ENCODE peak calls at places on chromosome 16, in six cellular contexts. P, I, R, D, V and S are unnamed samples.

GRCh38 chr16:89132194-89133005 is 38.7 kb downstream of the ACSF3 start:
- DNase-seq in P (no peak), I (no peak), R (no peak), D (no peak), V (no peak), S (no peak)

GRCh38 chr16:56789360-56789759 is 59.4 kb downstream of the NUP93 start:
- DNase-seq in P (no peak), I (no peak), R (no peak), D (no peak), V (peak), S (no peak)

GRCh38 chr16:85570735-85571562 is 42.2 kb upstream of the GSE1 start:
- DNase-seq in P (no peak), I (peak), R (peak), D (peak), V (no peak), S (peak)

GRCh38 chr16:58836427-58836826 is 102.3 kb upstream of the GOT2 start:
- DNase-seq in P (no peak), I (no peak), R (no peak), D (no peak), V (no peak), S (no peak)

GRCh38 chr16:77592021-77592420 is 130.3 kb upstream of the NUDT7 start:
- DNase-seq in P (no peak), I (no peak), R (no peak), D (no peak), V (no peak), S (no peak)

GRCh38 chr16:89155184-89155679 is 16.3 kb upstream of the CDH15 start:
- DNase-seq in P (no peak), I (no peak), R (no peak), D (no peak), V (no peak), S (no peak)

GRCh38 chr16:74936902-74937560 is 47.9 kb downstream of the WDR59 start:
- DNase-seq in P (no peak), I (peak), R (peak), D (no peak), V (no peak), S (no peak)

GRCh38 chr16:874366-875181 is 74.0 kb upstream of the GNG13 start:
- DNase-seq in P (no peak), I (no peak), R (no peak), D (no peak), V (no peak), S (no peak)

GRCh38 chr16:23025692-23026305 is 123.5 kb downstream of the USP31 start:
- DNase-seq in P (no peak), I (no peak), R (no peak), D (no peak), V (no peak), S (no peak)

GRCh38 chr16:4474192-4474961 is at the start of gene NMRAL1:
- DNase-seq in P (peak), I (peak), R (peak), D (peak), V (peak), S (peak)
- TF ChIP-seq POLR2A in P (peak), I (peak), R (peak), D (peak), V (peak), S (peak)

GRCh38 chr16:29116980-29117379 is 132.1 kb downstream of the LAT start:
- DNase-seq in P (no peak), I (no peak), R (no peak), D (no peak), V (no peak), S (no peak)

GRCh38 chr16:29107299-29107698 is 122.4 kb downstream of the LAT start:
- DNase-seq in P (peak), I (no peak), R (no peak), D (no peak), V (no peak), S (no peak)

GRCh38 chr16:29114476-29115012 is 129.7 kb downstream of the LAT start:
- DNase-seq in P (no peak), I (no peak), R (no peak), D (no peak), V (no peak), S (no peak)

DNA sequence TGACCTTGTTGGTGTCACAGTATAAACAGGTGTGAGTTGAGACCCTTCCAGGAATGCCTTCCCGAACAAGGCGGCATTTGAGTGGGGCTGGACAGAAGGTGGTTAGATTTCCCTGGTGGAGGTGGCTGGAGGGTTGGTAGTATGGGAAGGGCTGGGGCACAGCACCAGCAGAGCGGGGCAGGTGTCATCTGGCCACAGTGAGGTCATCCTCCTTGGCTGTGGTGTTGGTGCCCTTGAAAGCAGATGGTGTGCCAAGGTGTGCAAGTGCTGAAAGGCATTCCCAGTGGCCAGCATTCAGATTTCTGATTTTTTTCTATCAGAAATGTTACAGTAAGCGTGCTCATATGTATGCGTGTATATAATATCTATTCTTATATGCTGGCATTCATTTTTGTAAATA is 126.6 kb downstream of the LAT start:
- DNase-seq in P (no peak), I (no peak), R (no peak), D (no peak), V (no peak), S (no peak)
- TF ChIP-seq TAF1 in P (no peak), I (no peak), R (no peak), D (no peak), V (no peak), S (no peak)

DNA sequence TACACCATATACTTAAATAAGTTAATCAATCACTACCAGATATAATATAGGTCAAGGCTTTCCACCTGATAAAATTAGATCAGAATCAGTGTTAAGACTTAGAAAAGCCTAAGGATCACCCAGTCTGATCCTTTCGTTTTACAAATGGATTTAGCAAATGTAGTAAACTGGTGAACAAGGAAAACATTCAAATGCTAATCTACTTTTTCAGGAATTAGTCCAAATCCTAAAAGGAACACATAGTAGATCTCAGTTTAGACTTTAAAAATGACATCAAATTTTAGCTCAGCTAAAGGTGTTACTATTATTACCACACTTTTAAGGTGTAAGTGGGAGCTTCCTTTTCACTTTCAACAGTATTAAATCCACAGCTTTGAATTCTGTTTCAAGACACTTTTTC is 12.0 kb downstream of the PHLPP2 start:
- DNase-seq in P (no peak), I (no peak), R (no peak), D (no peak), V (no peak), S (no peak)
- TF ChIP-seq POLR2A in P (no peak), I (no peak), R (no peak), D (no peak), V (no peak), S (no peak)

DNA sequence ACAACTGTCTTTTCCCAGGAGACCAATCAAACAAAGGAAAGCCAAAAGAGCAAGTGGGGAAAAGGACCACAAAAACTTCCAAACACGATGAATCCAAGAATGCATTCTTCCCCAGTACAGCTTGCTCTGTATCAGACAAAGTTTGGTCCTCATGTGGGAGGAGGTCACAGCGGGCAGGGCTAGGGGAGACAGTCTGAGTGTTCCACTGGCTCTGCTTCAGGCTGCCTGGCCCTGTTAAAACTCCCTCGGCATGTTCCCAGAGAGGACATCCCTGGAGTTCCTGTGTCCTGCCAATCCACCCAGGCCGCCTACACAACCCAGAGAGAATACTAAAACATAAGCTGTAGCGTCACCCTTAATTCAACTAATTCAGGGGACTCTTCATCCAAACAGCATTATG is 415.1 kb upstream of the DYNLRB2 start:
- DNase-seq in P (no peak), I (no peak), R (no peak), D (no peak), V (no peak), S (no peak)
- TF ChIP-seq TAF1 in P (no peak), I (no peak), R (no peak), D (no peak), V (no peak), S (no peak)

GRCh38 chr16:15947983-15948509 is 1.4 kb upstream of the ABCC1 start:
- DNase-seq in P (no peak), I (no peak), R (no peak), D (no peak), V (peak), S (no peak)
- TF ChIP-seq POLR2A in P (no peak), I (no peak), R (no peak), D (no peak), V (no peak), S (no peak)